ENCODE peak calls at places on chromosomes 5 and 9, in four cellular contexts. One of them, this sample, is unnamed.

GRCh38 chr9:20321683-20322082 is 300.6 kb downstream of the MLLT3 start:
- DNase-seq in K562: no peak
- DNase-seq in GM12878: no peak
- DNase-seq in HepG2: no peak
- DNase-seq in this sample: no peak

GRCh38 chr5:52809884-52810283 is 22.2 kb downstream of the ITGA1 start:
- DNase-seq in K562: no peak
- DNase-seq in GM12878: no peak
- DNase-seq in HepG2: no peak
- DNase-seq in this sample: no peak

GRCh38 chr5:83844320-83845068 is 123.8 kb upstream of the HAPLN1 start:
- DNase-seq in K562: no peak
- DNase-seq in GM12878: peak
- DNase-seq in HepG2: no peak
- DNase-seq in this sample: no peak

GRCh38 chr9:26656003-26656940 is 236.3 kb downstream of the CAAP1 start:
- DNase-seq in K562: peak
- DNase-seq in GM12878: no peak
- DNase-seq in HepG2: peak
- DNase-seq in this sample: peak

GRCh38 chr5:134526483-134527155 is 1.1 kb downstream of the JADE2 start:
- DNase-seq in K562: peak
- DNase-seq in GM12878: no peak
- DNase-seq in HepG2: peak
- DNase-seq in this sample: no peak

GRCh38 chr9:17613723-17614122 is 34.9 kb downstream of the SH3GL2 start:
- DNase-seq in K562: no peak
- DNase-seq in GM12878: no peak
- DNase-seq in HepG2: no peak
- DNase-seq in this sample: no peak

GRCh38 chr9:81108391-81108790 is 581.0 kb downstream of the TLE1 start:
- DNase-seq in K562: no peak
- DNase-seq in GM12878: no peak
- DNase-seq in HepG2: no peak
- DNase-seq in this sample: no peak

GRCh38 chr5:1037123-1037670 is 28.6 kb downstream of the NKD2 start:
- DNase-seq in K562: no peak
- DNase-seq in GM12878: no peak
- DNase-seq in HepG2: no peak
- DNase-seq in this sample: no peak

GRCh38 chr9:12813960-12814876 is 39.4 kb downstream of the LURAP1L start:
- DNase-seq in K562: peak
- DNase-seq in GM12878: no peak
- DNase-seq in HepG2: peak
- DNase-seq in this sample: no peak

GRCh38 chr9:76887951-76888350 is 18.0 kb downstream of the PRUNE2 start:
- DNase-seq in K562: no peak
- DNase-seq in GM12878: no peak
- DNase-seq in HepG2: no peak
- DNase-seq in this sample: no peak

GRCh38 chr9:85610074-85610855 is 131.5 kb downstream of the AGTPBP1 start:
- DNase-seq in K562: peak
- DNase-seq in GM12878: peak
- DNase-seq in HepG2: peak
- DNase-seq in this sample: no peak

GRCh38 chr9:131318211-131318610 is 28.7 kb downstream of the PLPP7 start:
- DNase-seq in K562: no peak
- DNase-seq in GM12878: no peak
- DNase-seq in HepG2: no peak
- DNase-seq in this sample: no peak

GRCh38 chr5:94174748-94175411 is 433.5 kb upstream of the POU5F2 start:
- DNase-seq in K562: no peak
- DNase-seq in GM12878: no peak
- DNase-seq in HepG2: no peak
- DNase-seq in this sample: no peak
- TF ChIP-seq HDAC6 in K562: no peak
- TF ChIP-seq HDAC6 in GM12878: no peak
- TF ChIP-seq HDAC6 in HepG2: no peak
- TF ChIP-seq HDAC6 in this sample: no peak

GRCh38 chr5:146560205-146560812 is 44.3 kb upstream of the GPR151 start:
- DNase-seq in K562: no peak
- DNase-seq in GM12878: no peak
- DNase-seq in HepG2: no peak
- DNase-seq in this sample: no peak
- TF ChIP-seq HDAC6 in K562: no peak
- TF ChIP-seq HDAC6 in GM12878: no peak
- TF ChIP-seq HDAC6 in HepG2: no peak
- TF ChIP-seq HDAC6 in this sample: no peak

GRCh38 chr9:136728548-136729123 is 14.1 kb downstream of the LCN10 start:
- DNase-seq in K562: peak
- DNase-seq in GM12878: no peak
- DNase-seq in HepG2: no peak
- DNase-seq in this sample: peak
- TF ChIP-seq HDAC6 in K562: no peak
- TF ChIP-seq HDAC6 in GM12878: no peak
- TF ChIP-seq HDAC6 in HepG2: no peak
- TF ChIP-seq HDAC6 in this sample: no peak

GRCh38 chr5:73957397-73958001 is 331.5 kb downstream of the ARHGEF28 start:
- DNase-seq in K562: no peak
- DNase-seq in GM12878: no peak
- DNase-seq in HepG2: no peak
- DNase-seq in this sample: no peak

GRCh38 chr5:73960023-73960422 is 334.0 kb downstream of the ARHGEF28 start:
- DNase-seq in K562: no peak
- DNase-seq in GM12878: no peak
- DNase-seq in HepG2: no peak
- DNase-seq in this sample: no peak

GRCh38 chr5:73963021-73963420 is 337.0 kb downstream of the ARHGEF28 start:
- DNase-seq in K562: no peak
- DNase-seq in GM12878: no peak
- DNase-seq in HepG2: no peak
- DNase-seq in this sample: no peak

GRCh38 chr5:73958037-73958436 is 332.0 kb downstream of the ARHGEF28 start:
- DNase-seq in K562: no peak
- DNase-seq in GM12878: no peak
- DNase-seq in HepG2: no peak
- DNase-seq in this sample: no peak

GRCh38 chr5:73960426-73960825 is 334.4 kb downstream of the ARHGEF28 start:
- DNase-seq in K562: no peak
- DNase-seq in GM12878: no peak
- DNase-seq in HepG2: no peak
- DNase-seq in this sample: no peak
- TF ChIP-seq HDAC6 in K562: no peak
- TF ChIP-seq HDAC6 in GM12878: no peak
- TF ChIP-seq HDAC6 in HepG2: no peak
- TF ChIP-seq HDAC6 in this sample: no peak

GRCh38 chr5:175353876-175354275 is 90.1 kb downstream of the DRD1 start:
- DNase-seq in K562: no peak
- DNase-seq in GM12878: no peak
- DNase-seq in HepG2: no peak
- DNase-seq in this sample: no peak
- TF ChIP-seq HDAC6 in K562: no peak
- TF ChIP-seq HDAC6 in GM12878: no peak
- TF ChIP-seq HDAC6 in HepG2: no peak
- TF ChIP-seq HDAC6 in this sample: no peak

GRCh38 chr5:154860765-154861164 is 2.3 kb downstream of the CNOT8 start:
- DNase-seq in K562: no peak
- DNase-seq in GM12878: no peak
- DNase-seq in HepG2: no peak
- DNase-seq in this sample: no peak

GRCh38 chr5:154857534-154858250 is 735 bp upstream of the CNOT8 start:
- DNase-seq in K562: peak
- DNase-seq in GM12878: peak
- DNase-seq in HepG2: peak
- DNase-seq in this sample: peak

GRCh38 chr5:154858251-154858971 is at the start of gene CNOT8:
- DNase-seq in K562: peak
- DNase-seq in GM12878: peak
- DNase-seq in HepG2: peak
- DNase-seq in this sample: peak

GRCh38 chr5:154860123-154860522 is 1.7 kb downstream of the CNOT8 start:
- DNase-seq in K562: peak
- DNase-seq in GM12878: no peak
- DNase-seq in HepG2: peak
- DNase-seq in this sample: no peak

GRCh38 chr5:154858972-154859950 is 834 bp downstream of the CNOT8 start:
- DNase-seq in K562: peak
- DNase-seq in GM12878: no peak
- DNase-seq in HepG2: no peak
- DNase-seq in this sample: no peak
- TF ChIP-seq HDAC6 in K562: no peak
- TF ChIP-seq HDAC6 in GM12878: no peak
- TF ChIP-seq HDAC6 in HepG2: no peak
- TF ChIP-seq HDAC6 in this sample: no peak

This sample was measured in H1.